ENCODE peak calls at places on chromosomes 3 and 15, in six cellular contexts. S is H9, V is mesenchymal stem cell, W is IMR-90, K is H1, D is trophoblast cell. Z is an unnamed sample.

GRCh38 chr3:60301142-60301541 is 950.1 kb downstream of the FHIT start:
- DNase-seq in S (no peak), V (peak), W (peak), K (no peak), D (peak), Z (no peak)

GRCh38 chr15:27167738-27168137 is 196.8 kb downstream of the GABRG3 start:
- DNase-seq in S (no peak), V (no peak), W (no peak), K (no peak), D (no peak), Z (no peak)

GRCh38 chr3:12994607-12995388 is 78.4 kb downstream of the IQSEC1 start:
- DNase-seq in S (peak), V (peak), W (peak), K (peak), D (peak), Z (peak)

GRCh38 chr15:58840048-58840447 is 68.9 kb downstream of the MINDY2 start:
- DNase-seq in S (no peak), V (peak), W (no peak), K (no peak), D (no peak), Z (no peak)

GRCh38 chr15:81108427-81108826 is 25.6 kb upstream of the CFAP161 start:
- DNase-seq in S (no peak), V (peak), W (no peak), K (no peak), D (no peak), Z (no peak)

GRCh38 chr3:160754371-160754854 is 1.6 kb upstream of the PPM1L start:
- DNase-seq in S (peak), V (peak), W (peak), K (peak), D (peak), Z (peak)

GRCh38 chr3:123909785-123910184 is 25.7 kb upstream of the MYLK start:
- DNase-seq in S (no peak), V (no peak), W (no peak), K (no peak), D (no peak), Z (no peak)

GRCh38 chr15:43105077-43105769 is 615 bp downstream of the UBR1 start:
- DNase-seq in S (no peak), V (no peak), W (peak), K (no peak), D (no peak), Z (no peak)

GRCh38 chr3:195013962-195014361 is 257.0 kb downstream of the XXYLT1 start:
- DNase-seq in S (no peak), V (no peak), W (no peak), K (no peak), D (no peak), Z (no peak)

GRCh38 chr15:30770759-30771158 is 133.0 kb upstream of the FAN1 start:
- DNase-seq in S (no peak), V (no peak), W (no peak), K (no peak), D (no peak), Z (no peak)

GRCh38 chr15:78142332-78142731 is 6.8 kb upstream of the IDH3A start:
- DNase-seq in S (no peak), V (no peak), W (no peak), K (no peak), D (no peak), Z (no peak)

GRCh38 chr3:54822206-54822605 is 105.7 kb downstream of the LRTM1 start:
- DNase-seq in S (no peak), V (peak), W (peak), K (no peak), D (no peak), Z (no peak)

GRCh38 chr15:70636540-70637165 is 126.7 kb downstream of the UACA start:
- DNase-seq in S (peak), V (peak), W (no peak), K (no peak), D (no peak), Z (no peak)

DNA sequence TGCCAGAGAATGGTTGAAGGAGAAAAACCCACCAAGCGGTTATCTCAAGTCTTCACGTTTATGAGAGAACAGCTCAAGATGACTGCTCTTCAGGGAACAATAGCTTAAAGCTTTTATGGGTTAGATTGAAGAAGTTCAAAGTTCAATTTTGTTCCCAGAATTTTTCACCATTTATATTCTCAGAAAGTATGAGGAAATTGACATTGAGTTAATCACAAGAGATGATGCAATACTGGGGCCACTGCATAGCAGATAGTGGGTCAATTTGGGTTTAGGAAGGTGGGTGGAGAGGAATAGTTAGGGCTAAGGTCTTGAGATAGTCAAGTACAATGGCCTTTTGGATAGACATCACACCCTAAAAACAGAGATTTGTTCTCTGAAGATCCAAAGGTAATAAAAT is 539.3 kb downstream of the SQOR start:
- DNase-seq in S (no peak), V (no peak), W (no peak), K (no peak), D (no peak), Z (no peak)
- H3K14ac ChIP-seq in S (no peak), V (no peak), W (no peak), K (no peak), D (no peak), Z (no peak)

GRCh38 chr3:107981471-107982111 is 109.2 kb downstream of the CD47 start:
- DNase-seq in S (peak), V (no peak), W (no peak), K (no peak), D (peak), Z (no peak)
- H3K14ac ChIP-seq in S (no peak), V (no peak), W (no peak), K (no peak), D (peak), Z (no peak)

GRCh38 chr3:46353090-46353489 is 821 bp upstream of the CCR2 start:
- DNase-seq in S (no peak), V (no peak), W (no peak), K (no peak), D (no peak), Z (no peak)
- H3K14ac ChIP-seq in S (no peak), V (no peak), W (no peak), K (no peak), D (no peak), Z (no peak)

GRCh38 chr3:172951511-172951910 is 189.5 kb downstream of the SPATA16 start:
- DNase-seq in S (no peak), V (no peak), W (no peak), K (no peak), D (no peak), Z (no peak)
- H3K14ac ChIP-seq in S (no peak), V (no peak), W (no peak), K (no peak), D (no peak), Z (no peak)

GRCh38 chr3:133515127-133515526 is 58.4 kb upstream of the CDV3 start:
- DNase-seq in S (no peak), V (no peak), W (no peak), K (no peak), D (no peak), Z (no peak)
- H3K14ac ChIP-seq in S (no peak), V (no peak), W (no peak), K (no peak), D (no peak), Z (no peak)

GRCh38 chr15:51245628-51246027 is 92.8 kb downstream of the CYP19A1 start:
- DNase-seq in S (no peak), V (no peak), W (no peak), K (no peak), D (no peak), Z (no peak)

GRCh38 chr15:51240066-51240465 is 98.3 kb downstream of the CYP19A1 start:
- DNase-seq in S (no peak), V (no peak), W (no peak), K (no peak), D (no peak), Z (no peak)

GRCh38 chr15:51244366-51244977 is 93.9 kb downstream of the CYP19A1 start:
- DNase-seq in S (no peak), V (peak), W (peak), K (no peak), D (no peak), Z (no peak)

GRCh38 chr15:51237816-51238215 is 100.6 kb downstream of the CYP19A1 start:
- DNase-seq in S (no peak), V (no peak), W (no peak), K (no peak), D (no peak), Z (no peak)

GRCh38 chr15:51243774-51244173 is 94.6 kb downstream of the CYP19A1 start:
- DNase-seq in S (no peak), V (no peak), W (peak), K (no peak), D (no peak), Z (no peak)
- H3K14ac ChIP-seq in S (no peak), V (no peak), W (no peak), K (no peak), D (no peak), Z (no peak)

DNA sequence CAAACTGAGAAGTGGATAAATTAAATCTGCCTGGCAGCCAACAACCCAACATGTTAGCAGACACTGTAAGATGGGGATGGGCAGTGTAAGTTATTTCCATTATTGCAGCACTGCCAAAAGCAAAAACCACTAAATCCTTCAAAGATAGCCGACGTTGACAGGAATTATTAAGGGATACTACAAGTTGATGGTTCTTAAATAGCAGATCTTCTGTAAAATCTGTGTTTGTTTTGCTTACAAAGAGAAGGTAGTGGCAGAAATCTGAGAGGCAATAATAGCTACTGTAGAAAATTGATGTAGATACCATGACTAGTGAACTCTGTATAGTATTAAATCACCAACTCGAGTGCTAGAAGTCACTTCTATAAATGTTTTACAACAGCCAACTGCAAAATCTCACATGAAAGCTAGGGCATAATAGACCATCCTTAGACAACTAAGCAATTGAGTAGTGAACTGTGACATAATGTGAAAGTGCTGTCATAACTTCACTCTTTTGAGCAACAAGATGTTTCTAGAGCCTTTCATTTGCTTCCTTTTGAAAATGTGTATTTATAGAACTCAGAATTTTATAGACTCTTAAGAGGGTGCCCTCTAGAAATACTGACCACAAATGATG is 278.6 kb downstream of the UBE2E2 start:
- DNase-seq in S (no peak), V (peak), W (no peak), K (no peak), D (no peak), Z (no peak)
- H3K14ac ChIP-seq in S (no peak), V (no peak), W (no peak), K (no peak), D (no peak), Z (no peak)

GRCh38 chr3:44026224-44026865 is 215.3 kb upstream of the TOPAZ1 start:
- DNase-seq in S (no peak), V (no peak), W (no peak), K (no peak), D (peak), Z (no peak)
- H3K14ac ChIP-seq in S (no peak), V (no peak), W (no peak), K (no peak), D (no peak), Z (no peak)